ENCODE peak calls at places on chromosome 13, in ten cellular contexts. Z is Calu3; J is cerebellum; R is ELR; A is stimulated activated CD8-positive, alpha-beta memory T cell treated with anti-CD3 and anti-CD28 coated beads, Interleukin-15, amount 100 ng/mL, for 4 hours; P is fibroblast of mammary gland; V is GDM1; X is PC-3; F is AG09309; W is endothelial cell. Y is an unnamed sample.

GRCh38 chr13:33633701-33634525 is 184.0 kb upstream of the RFC3 start:
- DNase-seq in R (peak), F (no peak), Z (no peak), J (no peak), X (peak), W (no peak), P (peak), A (no peak), V (no peak), Y (no peak)

GRCh38 chr13:36475468-36475867 is 43.2 kb downstream of the CCNA1 start:
- DNase-seq in F (no peak), P (peak), W (no peak), A (no peak), V (peak), J (no peak), Z (peak), X (peak), R (peak), Y (peak)

GRCh38 chr13:112133489-112134149 is 66.7 kb downstream of the SOX1 start:
- DNase-seq in W (peak), Z (no peak), X (no peak), A (no peak), R (no peak), F (no peak), J (no peak), V (no peak), P (no peak), Y (no peak)

GRCh38 chr13:78382481-78382880 is 220.9 kb downstream of the POU4F1 start:
- DNase-seq in W (no peak), P (no peak), V (no peak), Z (no peak), J (peak), A (no peak), F (no peak), R (no peak), X (no peak), Y (no peak)

GRCh38 chr13:77459616-77460015 is 75.9 kb upstream of the SCEL start:
- DNase-seq in R (no peak), V (no peak), X (peak), F (no peak), W (no peak), A (no peak), P (no peak), Z (no peak), J (no peak), Y (no peak)

GRCh38 chr13:78326608-78327007 is 276.7 kb downstream of the POU4F1 start:
- DNase-seq in V (no peak), P (peak), R (peak), J (no peak), A (no peak), X (peak), F (no peak), W (no peak), Z (no peak), Y (no peak)

GRCh38 chr13:33140161-33140560 is 123.9 kb downstream of the KL start:
- DNase-seq in X (no peak), V (no peak), A (no peak), Z (no peak), P (no peak), J (no peak), F (no peak), W (no peak), R (no peak), Y (no peak)

GRCh38 chr13:88450515-88450914 is 779.3 kb downstream of the SLITRK5 start:
- DNase-seq in Z (no peak), R (no peak), W (no peak), J (no peak), F (no peak), A (no peak), V (no peak), P (no peak), X (no peak), Y (no peak)

GRCh38 chr13:19959141-19959830 is 759 bp downstream of the ZMYM2 start:
- DNase-seq in Z (peak), V (peak), F (no peak), J (peak), A (peak), X (peak), P (peak), R (peak), W (peak), Y (peak)

GRCh38 chr13:89361909-89362308 is 1690.7 kb downstream of the SLITRK5 start:
- DNase-seq in W (no peak), X (peak), A (no peak), P (peak), R (no peak), Z (no peak), F (no peak), V (no peak), J (no peak), Y (no peak)

GRCh38 chr13:60838581-60838980 is 441.6 kb downstream of the TDRD3 start:
- DNase-seq in P (no peak), R (no peak), J (no peak), A (no peak), X (peak), Z (no peak), V (no peak), W (no peak), F (no peak), Y (no peak)

GRCh38 chr13:78497702-78498319 is 105.5 kb downstream of the POU4F1 start:
- DNase-seq in Z (no peak), P (no peak), J (no peak), A (no peak), X (no peak), R (no peak), V (peak), W (no peak), F (no peak), Y (no peak)

GRCh38 chr13:36763322-36763721 is 55.7 kb upstream of the RFXAP start:
- DNase-seq in F (no peak), X (no peak), R (no peak), W (no peak), P (no peak), A (no peak), Z (no peak), V (no peak), J (no peak), Y (peak)

GRCh38 chr13:110841406-110841805 is 73.5 kb downstream of the ANKRD10 start:
- DNase-seq in J (no peak), F (no peak), Z (no peak), V (no peak), X (no peak), A (no peak), W (no peak), R (no peak), P (no peak), Y (no peak)

GRCh38 chr13:19634129-19634740 is 776 bp downstream of the MPHOSPH8 start:
- DNase-seq in J (no peak), P (peak), Z (no peak), A (no peak), F (peak), R (peak), X (peak), W (peak), V (no peak), Y (peak)

GRCh38 chr13:113219311-113219940 is 10.0 kb downstream of the CUL4A start:
- DNase-seq in X (no peak), Z (no peak), P (peak), F (no peak), J (no peak), W (no peak), A (no peak), R (peak), V (no peak), Y (peak)